ENCODE peak calls at places on chromosome 7, in ten cellular contexts. E is GM10248, V is ascending aorta, S is foreskin fibroblast, F is H1, W is neural crest cell, Y is A549, X is GM13977, Z is fibroblast of the aortic adventitia, H is AG04450. L is an unnamed sample.

GRCh38 chr7:1567082-1567771 is 2.6 kb downstream of the PSMG3 start:
- DNase-seq in S (no peak), F (no peak), H (no peak), Y (no peak), Z (peak; percentile 62), W (no peak), E (no peak), X (no peak), V (no peak), L (no peak)

GRCh38 chr7:2560175-2560695 is 1.5 kb downstream of the IQCE start:
- DNase-seq in V (no peak), F (no peak), S (no peak), X (no peak), W (no peak), E (no peak), Z (peak; percentile 26), H (no peak), Y (no peak), L (no peak)

GRCh38 chr7:68203246-68203645 is 1206.6 kb downstream of the TYW1 start:
- DNase-seq in X (no peak), F (no peak), E (no peak), Y (no peak), H (no peak), V (no peak), S (no peak), W (no peak), Z (no peak), L (no peak)

GRCh38 chr7:2843191-2843685 is 870 bp downstream of the GNA12 start:
- DNase-seq in Y (no peak), F (no peak), V (no peak), Z (no peak), S (no peak), W (no peak), E (no peak), H (no peak), X (no peak), L (no peak)

GRCh38 chr7:27158436-27159277 is 2.2 kb upstream of the HOXA7 start:
- DNase-seq in E (no peak), H (no peak), X (no peak), W (no peak), F (peak; percentile 52), Z (no peak), V (peak; percentile 58), S (no peak), Y (no peak), L (no peak)

GRCh38 chr7:55133630-55134392 is 115.0 kb downstream of the EGFR start:
- DNase-seq in V (peak; percentile 85), H (peak; percentile 95), Z (peak; percentile 99), F (no peak), W (no peak), X (no peak), S (peak; percentile 97), Y (peak; percentile 72), E (no peak), L (no peak)

GRCh38 chr7:149873074-149873967 is 448 bp upstream of the ATP6V0E2 start:
- DNase-seq in W (peak; percentile 88), V (peak; percentile 97), Y (peak; percentile 99), H (peak; percentile 76), S (peak; percentile 91), E (peak; percentile 100), Z (peak; percentile 87), F (peak; percentile 93), X (peak; percentile 100), L (peak; percentile 97)

GRCh38 chr7:55224111-55224510 is 141.0 kb upstream of the LANCL2 start:
- DNase-seq in E (no peak), S (no peak), W (no peak), X (no peak), F (no peak), Y (no peak), H (no peak), Z (no peak), V (no peak), L (no peak)

GRCh38 chr7:45107356-45107755 is 4.1 kb downstream of the TBRG4 start:
- DNase-seq in F (no peak), V (no peak), Z (no peak), E (no peak), H (no peak), S (no peak), X (no peak), Y (no peak), W (no peak), L (no peak)

GRCh38 chr7:45112648-45113047 is 1.2 kb upstream of the TBRG4 start:
- DNase-seq in F (no peak), S (no peak), V (no peak), E (no peak), H (no peak), W (no peak), Z (peak; percentile 49), Y (no peak), X (no peak), L (no peak)

GRCh38 chr7:45116048-45116447 is 4.6 kb upstream of the TBRG4 start:
- DNase-seq in E (no peak), Z (no peak), H (no peak), S (no peak), Y (no peak), F (no peak), W (no peak), X (no peak), V (no peak), L (no peak)

GRCh38 chr7:45108863-45109262 is 2.6 kb downstream of the TBRG4 start:
- DNase-seq in Y (no peak), H (no peak), V (no peak), W (no peak), S (no peak), Z (no peak), F (no peak), X (no peak), E (no peak), L (no peak)

GRCh38 chr7:45111298-45112223 is at the start of gene TBRG4:
- DNase-seq in V (peak; percentile 96), S (peak; percentile 91), E (peak; percentile 95), H (peak; percentile 74), Y (peak; percentile 85), Z (peak; percentile 89), X (peak; percentile 94), W (peak; percentile 87), F (peak; percentile 94), L (peak; percentile 96)
- TF ChIP-seq CTCF in V (peak; percentile 48), S (peak; percentile 32), E (peak; percentile 27), H (peak; percentile 37), Y (peak; percentile 61), Z (peak; percentile 26), X (peak; percentile 32), W (peak; percentile 53), F (no peak), L (no peak)

GRCh38 chr7:157602156-157602555 is 265.4 kb downstream of the DNAJB6 start:
- DNase-seq in Y (no peak), F (no peak), H (no peak), X (no peak), E (no peak), S (no peak), W (no peak), Z (no peak), V (no peak), L (no peak)

GRCh38 chr7:157603005-157603404 is 266.2 kb downstream of the DNAJB6 start:
- DNase-seq in H (no peak), Y (no peak), Z (no peak), E (no peak), S (no peak), X (no peak), V (no peak), W (no peak), F (no peak), L (no peak)

GRCh38 chr7:157602581-157602980 is 265.8 kb downstream of the DNAJB6 start:
- DNase-seq in Y (no peak), H (no peak), E (no peak), W (no peak), S (no peak), X (no peak), Z (no peak), F (no peak), V (no peak), L (no peak)

GRCh38 chr7:157599491-157599890 is 262.7 kb downstream of the DNAJB6 start:
- DNase-seq in F (no peak), W (no peak), Z (no peak), H (no peak), Y (no peak), E (no peak), X (no peak), V (no peak), S (no peak), L (no peak)

DNA sequence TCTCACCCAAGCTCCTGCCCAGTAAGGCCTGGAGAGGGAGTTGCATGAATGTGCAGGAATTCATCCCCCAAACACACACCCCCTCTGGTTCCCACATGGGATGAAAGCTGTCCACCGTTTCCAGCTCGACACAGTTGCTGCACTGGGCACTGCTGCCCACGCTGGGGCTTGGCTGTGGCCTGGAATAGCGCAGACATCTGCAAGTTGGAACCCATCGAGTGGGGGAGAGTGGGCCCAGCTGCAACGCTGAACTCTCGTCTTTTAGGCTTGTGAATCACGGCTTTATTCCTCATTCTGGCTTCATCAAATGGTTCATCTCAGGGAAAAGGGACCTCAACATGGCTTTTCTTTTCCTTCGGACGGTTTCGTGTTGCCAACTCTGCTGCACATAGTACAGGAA is 264.7 kb downstream of the DNAJB6 start:
- DNase-seq in Y (no peak), F (no peak), H (no peak), E (no peak), W (no peak), V (no peak), X (no peak), Z (no peak), S (no peak), L (no peak)
- TF ChIP-seq CTCF in Y (no peak), F (no peak), H (no peak), E (no peak), W (no peak), V (no peak), X (no peak), Z (no peak), S (no peak), L (no peak)

DNA sequence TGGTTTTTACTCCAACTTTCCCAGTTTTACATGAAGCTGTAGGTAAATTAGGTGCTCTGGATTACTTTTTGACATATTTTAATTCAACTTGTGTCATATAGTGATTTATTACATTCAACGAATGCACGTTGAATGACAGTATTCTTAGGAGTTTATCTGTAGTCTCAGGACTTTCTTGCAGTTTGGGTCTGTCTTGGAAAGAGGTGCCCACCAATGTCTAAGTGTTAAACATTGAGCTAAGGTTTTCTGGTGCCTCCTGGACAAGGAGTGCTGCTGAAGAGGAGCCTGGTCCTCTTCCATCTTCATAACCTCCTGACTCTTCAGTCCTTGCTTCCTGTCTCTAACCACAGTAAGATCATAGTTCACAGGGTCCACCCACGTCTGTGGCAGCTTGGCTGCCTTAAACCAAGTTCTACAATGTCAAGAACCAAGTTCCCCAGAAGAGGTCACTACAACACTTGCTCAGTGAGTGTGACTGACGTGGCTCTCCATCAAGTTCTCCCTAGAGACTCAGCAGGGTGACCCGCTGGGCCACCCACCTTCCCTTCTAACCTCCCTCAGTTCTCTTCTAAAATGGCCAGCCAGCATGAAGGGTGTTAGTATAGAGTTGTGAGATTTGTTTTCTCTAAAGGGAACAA is 6.1 kb downstream of the NPY start:
- DNase-seq in V (no peak), F (peak; percentile 53), H (no peak), Y (peak; percentile 36), E (peak; percentile 81), S (peak; percentile 4), W (no peak), X (peak; percentile 84), Z (peak; percentile 7), L (no peak)
- TF ChIP-seq CTCF in V (peak; percentile 42), F (peak; percentile 17), H (peak; percentile 14), Y (peak; percentile 75), E (peak; percentile 57), S (no peak), W (peak; percentile 58), X (peak; percentile 69), Z (no peak), L (no peak)

GRCh38 chr7:123715793-123716192 is 33.0 kb downstream of the WASL start:
- DNase-seq in W (no peak), X (no peak), S (no peak), F (no peak), E (no peak), V (no peak), Z (no peak), H (no peak), Y (no peak), L (no peak)

GRCh38 chr7:123715198-123715597 is 33.6 kb downstream of the WASL start:
- DNase-seq in H (no peak), V (no peak), X (no peak), E (no peak), S (no peak), Z (no peak), W (no peak), Y (no peak), F (no peak), L (no peak)

GRCh38 chr7:123718773-123719480 is 29.9 kb downstream of the WASL start:
- DNase-seq in Y (no peak), F (no peak), X (no peak), H (no peak), E (no peak), S (no peak), W (no peak), Z (no peak), V (no peak), L (no peak)

GRCh38 chr7:123717689-123718088 is 31.1 kb downstream of the WASL start:
- DNase-seq in Z (no peak), V (no peak), E (no peak), S (no peak), F (no peak), Y (no peak), X (no peak), W (no peak), H (no peak), L (no peak)

DNA sequence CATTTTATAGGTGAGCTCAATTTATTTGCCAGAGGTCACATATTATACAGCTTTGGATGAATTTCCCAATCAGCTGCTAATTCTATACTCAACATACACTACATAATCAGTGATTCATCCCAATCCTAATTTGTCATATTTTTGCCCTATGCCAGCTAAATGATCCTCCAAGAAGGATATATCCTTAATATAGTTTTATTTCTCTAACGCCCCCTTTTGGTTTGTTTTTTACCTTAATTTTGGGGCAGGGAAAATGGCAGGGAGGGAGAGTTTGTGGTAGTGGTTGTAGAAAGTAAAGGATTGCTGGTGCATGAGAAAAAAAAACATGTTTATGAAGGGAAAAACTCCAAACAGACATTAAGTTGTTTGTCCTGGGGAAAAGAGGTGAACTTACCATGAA is 31.9 kb downstream of the WASL start:
- DNase-seq in H (no peak), F (no peak), X (no peak), Y (no peak), E (no peak), W (no peak), Z (no peak), S (no peak), V (no peak), L (no peak)
- TF ChIP-seq CTCF in H (no peak), F (no peak), X (no peak), Y (no peak), E (no peak), W (no peak), Z (no peak), S (no peak), V (no peak), L (no peak)

L was measured in glutamatergic neuron.